ENCODE peak calls at places on chromosome 7, in four cellular contexts. V is uterus, O is HCT116, N is astrocyte of the spinal cord. B is an unnamed sample.

GRCh38 chr7:128271471-128272454 is 30.7 kb downstream of the LEP start:
- DNase-seq in V (no peak), O (no peak), N (no peak), B (no peak)

GRCh38 chr7:155467846-155468821 is 10.2 kb downstream of the EN2 start:
- DNase-seq in V (no peak), O (no peak), N (no peak), B (no peak)

GRCh38 chr7:110148054-110148453 is 942.9 kb upstream of the LRRN3 start:
- DNase-seq in V (no peak), O (no peak), N (no peak), B (no peak)

GRCh38 chr7:28729276-28729675 is 228.9 kb downstream of the TRIL start:
- DNase-seq in V (no peak), O (no peak), N (no peak), B (no peak)

GRCh38 chr7:157525501-157525915 is 188.7 kb downstream of the DNAJB6 start:
- DNase-seq in V (no peak), O (peak), N (no peak), B (no peak)

GRCh38 chr7:124992881-124993562 is 63.4 kb upstream of the POT1 start:
- DNase-seq in V (no peak), O (no peak), N (peak), B (peak)

GRCh38 chr7:79854621-79855020 is 280.0 kb upstream of the GNAI1 start:
- DNase-seq in V (no peak), O (no peak), N (no peak), B (no peak)

GRCh38 chr7:17523813-17524741 is 225.6 kb downstream of the AHR start:
- DNase-seq in V (no peak), O (no peak), N (peak), B (peak)

GRCh38 chr7:8365499-8366110 is 67.8 kb upstream of the NXPH1 start:
- DNase-seq in V (no peak), O (peak), N (no peak), B (no peak)

GRCh38 chr7:129024125-129024524 is 30.8 kb downstream of the TNPO3 start:
- DNase-seq in V (no peak), O (no peak), N (no peak), B (no peak)

GRCh38 chr7:29946428-29947186 is 43.0 kb downstream of the SCRN1 start:
- DNase-seq in V (no peak), O (peak), N (peak), B (peak)

GRCh38 chr7:20598479-20599419 is 16.7 kb upstream of the ABCB5 start:
- DNase-seq in V (no peak), O (peak), N (peak), B (peak)

GRCh38 chr7:45709168-45710034 is 135.2 kb downstream of the ADCY1 start:
- DNase-seq in V (no peak), O (no peak), N (no peak), B (no peak)

GRCh38 chr7:68858497-68858896 is 739.8 kb upstream of the AUTS2 start:
- DNase-seq in V (no peak), O (no peak), N (no peak), B (no peak)

GRCh38 chr7:132138817-132139216 is 437.5 kb downstream of the PLXNA4 start:
- DNase-seq in V (no peak), O (no peak), N (peak), B (no peak)

GRCh38 chr7:121475806-121476205 is 79.7 kb upstream of the FAM3C start:
- DNase-seq in V (peak), O (no peak), N (no peak), B (peak)

GRCh38 chr7:150949564-150949963 is 28.6 kb downstream of the KCNH2 start:
- DNase-seq in V (no peak), O (no peak), N (peak), B (peak)

GRCh38 chr7:80508440-80508839 is 3.4 kb downstream of the GNAT3 start:
- DNase-seq in V (no peak), O (no peak), N (peak), B (peak)

GRCh38 chr7:84194484-84195260 is at the start of gene SEMA3A:
- DNase-seq in V (no peak), O (peak), N (peak), B (peak)

GRCh38 chr7:42285383-42285824 is 48.4 kb upstream of the GLI3 start:
- DNase-seq in V (no peak), O (no peak), N (no peak), B (peak)

GRCh38 chr7:116598278-116598677 is 73.4 kb downstream of the CAV1 start:
- DNase-seq in V (no peak), O (no peak), N (no peak), B (peak)

GRCh38 chr7:100441641-100442535 is 5.6 kb upstream of the PPP1R35 start:
- DNase-seq in V (peak), O (no peak), N (no peak), B (no peak)

GRCh38 chr7:134120405-134120804 is 6.7 kb upstream of the LRGUK start:
- DNase-seq in V (no peak), O (no peak), N (no peak), B (no peak)

GRCh38 chr7:103003004-103003403 is 71.6 kb downstream of the FBXL13 start:
- DNase-seq in V (no peak), O (no peak), N (no peak), B (no peak)

GRCh38 chr7:51280156-51280555 is 36.5 kb downstream of the COBL start:
- DNase-seq in V (no peak), O (no peak), N (no peak), B (no peak)

GRCh38 chr7:117728858-117729257 is 144.4 kb downstream of the CTTNBP2 start:
- DNase-seq in V (no peak), O (no peak), N (peak), B (peak)

GRCh38 chr7:14414274-14414986 is 425.0 kb upstream of the ETV1 start:
- DNase-seq in V (no peak), O (no peak), N (no peak), B (no peak)

GRCh38 chr7:157769870-157770213 is 433.0 kb downstream of the DNAJB6 start:
- DNase-seq in V (no peak), O (no peak), N (no peak), B (no peak)

GRCh38 chr7:34949356-34949755 is 87.9 kb downstream of the DPY19L1 start:
- DNase-seq in V (no peak), O (no peak), N (peak), B (peak)

GRCh38 chr7:22486597-22486996 is 13.4 kb downstream of the STEAP1B start:
- DNase-seq in V (no peak), O (no peak), N (no peak), B (no peak)

GRCh38 chr7:133550145-133550544 is 297.3 kb downstream of the EXOC4 start:
- DNase-seq in V (no peak), O (no peak), N (no peak), B (no peak)

GRCh38 chr7:133650067-133650466 is 397.2 kb downstream of the EXOC4 start:
- DNase-seq in V (no peak), O (no peak), N (peak), B (peak)

GRCh38 chr7:12866237-12866636 is 178.8 kb downstream of the ARL4A start:
- DNase-seq in V (no peak), O (no peak), N (no peak), B (peak)

GRCh38 chr7:92245487-92246362 is at the start of the genes ANKIB1 and KRIT1:
- DNase-seq in V (peak), O (peak), N (peak), B (peak)
- TF ChIP-seq CTCF in V (peak), O (no peak), N (peak), B (no peak)

DNA sequence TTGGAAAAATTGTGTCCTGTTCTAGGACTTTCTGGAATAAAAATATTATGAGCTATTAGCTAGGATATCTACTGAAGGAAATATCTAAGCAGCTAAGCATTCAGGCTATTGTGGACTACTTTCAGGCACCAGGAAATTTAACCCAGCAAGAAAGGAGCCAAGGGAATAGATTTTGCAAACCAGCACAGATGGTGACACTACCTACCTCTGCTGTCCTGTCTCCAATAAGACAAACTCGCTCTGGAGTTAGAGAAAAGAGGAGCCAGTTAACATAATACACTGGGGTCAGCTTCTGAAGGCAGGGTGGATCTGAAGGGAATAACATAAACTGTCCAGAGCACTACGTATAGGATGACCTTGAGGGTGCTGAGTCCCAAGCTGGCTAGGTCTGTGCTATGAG is 223.7 kb upstream of the PRSS58 start:
- DNase-seq in V (no peak), O (no peak), N (peak), B (peak)
- TF ChIP-seq CTCF in V (no peak), O (no peak), N (peak), B (peak)

GRCh38 chr7:149752646-149753045 is 20.7 kb downstream of the ZNF467 start:
- DNase-seq in V (no peak), O (no peak), N (no peak), B (no peak)

GRCh38 chr7:149748223-149748874 is 25.0 kb downstream of the ZNF467 start:
- DNase-seq in V (no peak), O (no peak), N (no peak), B (no peak)

GRCh38 chr7:149751058-149751775 is 22.2 kb downstream of the ZNF467 start:
- DNase-seq in V (no peak), O (no peak), N (no peak), B (no peak)

GRCh38 chr7:149750122-149750845 is 23.1 kb downstream of the ZNF467 start:
- DNase-seq in V (no peak), O (no peak), N (no peak), B (no peak)

GRCh38 chr7:149753370-149754233 is 19.8 kb downstream of the ZNF467 start:
- DNase-seq in V (no peak), O (peak), N (peak), B (peak)
- TF ChIP-seq CTCF in V (peak), O (peak), N (peak), B (peak)

GRCh38 chr7:135662373-135663114 is at the start of gene STMP1:
- DNase-seq in V (peak), O (peak), N (peak), B (peak)

GRCh38 chr7:135664046-135664589 is 1.8 kb downstream of the STMP1 start:
- DNase-seq in V (no peak), O (no peak), N (peak), B (no peak)

GRCh38 chr7:135661311-135662122 is 797 bp upstream of the STMP1 start:
- DNase-seq in V (no peak), O (no peak), N (no peak), B (no peak)

GRCh38 chr7:135659159-135659837 is 3.0 kb upstream of the STMP1 start:
- DNase-seq in V (no peak), O (no peak), N (peak), B (no peak)

DNA sequence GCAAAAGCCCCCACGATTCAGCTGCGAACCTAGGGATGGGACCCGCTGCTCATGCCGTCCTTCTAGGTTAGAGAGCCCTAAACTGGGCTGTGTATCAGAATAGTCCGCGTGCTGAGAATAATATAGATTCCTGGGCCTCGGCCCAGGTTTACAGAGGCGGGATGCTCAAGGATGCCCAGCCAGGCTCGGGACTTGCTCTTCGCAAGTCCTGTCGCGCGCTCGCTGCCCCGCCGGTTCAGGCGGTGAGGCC is 266 bp upstream of the STMP1 start:
- DNase-seq in V (no peak), O (no peak), N (no peak), B (no peak)
- TF ChIP-seq CTCF in V (no peak), O (peak), N (no peak), B (no peak)

B was measured in choroid plexus epithelial cell.